ENCODE peak calls at places on chromosomes 3 and 15, in nine cellular contexts. H is adipocyte; E is naive thymus-derived CD8-positive, alpha-beta T cell; Z is NT2/D1; X is nephron progenitor cell; A is AG08395; C is activated CD8-positive, alpha-beta memory T cell treated with anti-CD3 and anti-CD28 coated beads for 1 hour; S is activated T-helper 1 cell treated with anti-CD3 and anti-CD28 coated beads, Interleukin-2, amount 50 U/mL, for 16 hours; K is NCI-H2081. Q is an unnamed sample.

GRCh38 chr15:42691770-42692169 is 45.2 kb downstream of the CDAN1 start:
- DNase-seq in H (no peak), E (no peak), Z (no peak), X (no peak), A (no peak), C (no peak), S (no peak), K (no peak), Q (no peak)

GRCh38 chr3:133991637-133992036 is 38.1 kb downstream of the SLCO2A1 start:
- DNase-seq in H (peak), E (no peak), Z (no peak), X (no peak), A (peak), C (no peak), S (no peak), K (no peak), Q (no peak)

GRCh38 chr15:88649286-88649733 is 10.5 kb downstream of the ISG20 start:
- DNase-seq in H (peak), E (peak), Z (no peak), X (no peak), A (peak), C (peak), S (peak), K (no peak), Q (peak)

GRCh38 chr3:44355634-44356033 is 17.1 kb downstream of the TCAIM start:
- DNase-seq in H (peak), E (no peak), Z (no peak), X (no peak), A (peak), C (no peak), S (no peak), K (peak), Q (peak)

GRCh38 chr15:43799209-43799944 is 643 bp downstream of the SERINC4 start:
- DNase-seq in H (no peak), E (no peak), Z (no peak), X (no peak), A (no peak), C (no peak), S (no peak), K (peak), Q (no peak)

GRCh38 chr3:106403746-106404145 is 534.9 kb upstream of the CBLB start:
- DNase-seq in H (no peak), E (no peak), Z (no peak), X (no peak), A (no peak), C (no peak), S (no peak), K (peak), Q (no peak)

GRCh38 chr3:173548261-173548660 is 150.7 kb downstream of the NLGN1 start:
- DNase-seq in H (no peak), E (no peak), Z (no peak), X (no peak), A (no peak), C (no peak), S (no peak), K (no peak), Q (no peak)

GRCh38 chr15:70587896-70588567 is 175.3 kb downstream of the UACA start:
- DNase-seq in H (no peak), E (no peak), Z (no peak), X (no peak), A (no peak), C (no peak), S (no peak), K (no peak), Q (no peak)

GRCh38 chr15:45646220-45646619 is 11.4 kb downstream of the SQOR start:
- DNase-seq in H (peak), E (no peak), Z (no peak), X (no peak), A (no peak), C (no peak), S (no peak), K (no peak), Q (peak)

GRCh38 chr3:106578911-106579310 is 710.1 kb upstream of the CBLB start:
- DNase-seq in H (no peak), E (no peak), Z (no peak), X (no peak), A (no peak), C (no peak), S (no peak), K (no peak), Q (peak)

GRCh38 chr15:79811406-79812405 is 85.1 kb downstream of the MTHFS start:
- DNase-seq in H (peak), E (no peak), Z (no peak), X (no peak), A (peak), C (no peak), S (no peak), K (peak), Q (peak)

GRCh38 chr15:37517106-37517505 is 416.8 kb upstream of the MEIS2 start:
- DNase-seq in H (no peak), E (no peak), Z (no peak), X (no peak), A (no peak), C (no peak), S (no peak), K (no peak), Q (no peak)

GRCh38 chr3:133113526-133113925 is 75.3 kb downstream of the TMEM108 start:
- DNase-seq in H (no peak), E (no peak), Z (no peak), X (no peak), A (no peak), C (no peak), S (no peak), K (no peak), Q (peak)

GRCh38 chr15:96170616-96171270 is 159.8 kb upstream of the NR2F2 start:
- DNase-seq in H (no peak), E (no peak), Z (no peak), X (no peak), A (no peak), C (no peak), S (no peak), K (no peak), Q (no peak)

GRCh38 chr15:58564967-58565366 is 133.2 kb downstream of the LIPC start:
- DNase-seq in H (no peak), E (no peak), Z (no peak), X (no peak), A (no peak), C (no peak), S (no peak), K (no peak), Q (no peak)

GRCh38 chr3:108623504-108623903 is 34.0 kb downstream of the DZIP3 start:
- DNase-seq in H (no peak), E (no peak), Z (no peak), X (no peak), A (no peak), C (no peak), S (no peak), K (no peak), Q (peak)

GRCh38 chr3:67090472-67090871 is 92.4 kb downstream of the KBTBD8 start:
- DNase-seq in H (peak), E (no peak), Z (no peak), X (no peak), A (peak), C (no peak), S (no peak), K (no peak), Q (peak)

GRCh38 chr3:157573780-157574378 is 70.7 kb upstream of the VEPH1 start:
- DNase-seq in H (peak), E (no peak), Z (no peak), X (no peak), A (no peak), C (no peak), S (no peak), K (no peak), Q (no peak)

GRCh38 chr3:48084929-48085328 is 68.7 kb upstream of the MAP4 start:
- DNase-seq in H (no peak), E (no peak), Z (no peak), X (no peak), A (no peak), C (no peak), S (no peak), K (no peak), Q (no peak)

GRCh38 chr3:194472290-194472920 is 14.4 kb downstream of the ATP13A3 start:
- DNase-seq in H (peak), E (peak), Z (peak), X (peak), A (peak), C (no peak), S (no peak), K (peak), Q (peak)

GRCh38 chr15:85474700-85475316 is 94.4 kb downstream of the AKAP13 start:
- DNase-seq in H (no peak), E (no peak), Z (no peak), X (no peak), A (no peak), C (no peak), S (no peak), K (no peak), Q (no peak)

GRCh38 chr3:194257030-194257657 is 94.0 kb downstream of the CPN2 start:
- DNase-seq in H (no peak), E (no peak), Z (no peak), X (no peak), A (no peak), C (no peak), S (no peak), K (no peak), Q (no peak)

GRCh38 chr3:139434764-139435291 is 41.5 kb downstream of the RBP2 start:
- DNase-seq in H (peak), E (no peak), Z (no peak), X (no peak), A (peak), C (no peak), S (no peak), K (no peak), Q (peak)

GRCh38 chr3:23659840-23660430 is 145.8 kb upstream of the UBE2E1 start:
- DNase-seq in H (no peak), E (no peak), Z (no peak), X (no peak), A (no peak), C (no peak), S (no peak), K (no peak), Q (no peak)

GRCh38 chr15:101558217-101558941 is 68.9 kb upstream of the PCSK6 start:
- DNase-seq in H (no peak), E (no peak), Z (no peak), X (no peak), A (no peak), C (no peak), S (no peak), K (no peak), Q (no peak)

GRCh38 chr3:31041161-31041978 is 146.9 kb upstream of the GADL1 start:
- DNase-seq in H (peak), E (no peak), Z (peak), X (no peak), A (peak), C (no peak), S (no peak), K (no peak), Q (peak)